ENCODE peak calls at places on chromosomes 13 and 19, in nine cellular contexts. D, L, H, U, Q, K, O, W and N are unnamed samples. For H3K9me3, the result is how much of the 10 kb centered on the place peaks cover.

GRCh38 chr19:32866564-32867265 is 2.9 kb downstream of the SLC7A9 start:
- DNase-seq in K (no peak), H (no peak), D (no peak), Q (no peak), O (no peak), W (no peak), U (no peak), L (no peak), N (no peak)

GRCh38 chr13:112655898-112656297 is 33.9 kb upstream of the ATP11A start:
- DNase-seq in U (no peak), Q (no peak), K (no peak), O (no peak), W (no peak), L (no peak), D (no peak), H (no peak), N (no peak)

GRCh38 chr13:72194531-72194930 is 327.5 kb upstream of the DACH1 start:
- DNase-seq in U (no peak), W (no peak), L (no peak), Q (no peak), H (peak), K (no peak), O (no peak), D (no peak), N (no peak)

GRCh38 chr19:13329766-13330165 is 176.5 kb downstream of the CACNA1A start:
- DNase-seq in H (no peak), Q (no peak), K (no peak), W (no peak), U (peak), D (no peak), L (no peak), O (no peak), N (no peak)

GRCh38 chr19:19461671-19462622 is 53.4 kb downstream of the TSSK6 start:
- DNase-seq in Q (no peak), W (peak), K (peak), H (peak), U (no peak), L (no peak), O (peak), D (peak), N (peak)

GRCh38 chr19:53600217-53600616 is 31.6 kb upstream of the DPRX start:
- DNase-seq in W (no peak), O (no peak), K (no peak), Q (no peak), L (no peak), U (no peak), H (no peak), D (no peak), N (no peak)

GRCh38 chr13:97279913-97280312 is 57.8 kb downstream of the MBNL2 start:
- DNase-seq in W (no peak), D (no peak), U (peak), L (no peak), Q (no peak), H (no peak), K (no peak), O (no peak), N (no peak)

GRCh38 chr19:46660601-46661019 is 372 bp downstream of the DACT3 start:
- DNase-seq in H (no peak), L (no peak), Q (no peak), O (peak), D (no peak), K (no peak), U (no peak), W (no peak), N (peak)

GRCh38 chr13:112510987-112511715 is 76.8 kb downstream of the TUBGCP3 start:
- DNase-seq in Q (no peak), L (no peak), W (no peak), O (no peak), K (no peak), D (no peak), U (no peak), H (no peak), N (no peak)

GRCh38 chr19:23286477-23286876 is 36.3 kb upstream of the ZNF724 start:
- DNase-seq in D (peak), Q (no peak), L (no peak), W (no peak), U (no peak), K (no peak), O (no peak), H (no peak), N (no peak)

GRCh38 chr13:32051156-32051555 is 19.6 kb downstream of the FRY start:
- DNase-seq in D (no peak), W (no peak), Q (no peak), K (no peak), O (no peak), L (no peak), U (no peak), H (no peak), N (no peak)

GRCh38 chr19:38676023-38676877 is 28.8 kb downstream of the ACTN4 start:
- DNase-seq in Q (no peak), U (peak), D (no peak), H (peak), W (no peak), L (no peak), O (no peak), K (no peak), N (no peak)
- TF ChIP-seq POLR2A in Q (no peak), U (no peak), D (no peak), H (no peak), W (no peak), L (no peak), O (no peak), K (no peak), N (no peak)

GRCh38 chr19:9531933-9532332 is 6.5 kb downstream of the ZNF426 start:
- DNase-seq in W (no peak), L (no peak), H (no peak), D (no peak), U (peak), K (no peak), O (no peak), Q (no peak), N (no peak)
- H3K9me3 ChIP-seq in W (half or more), L (under half), H (under half), D (half or more), U (half or more), K (under half), O (half or more), Q (under half), N (half or more)

GRCh38 chr13:79711631-79712030 is 230.7 kb downstream of the NDFIP2 start:
- DNase-seq in U (no peak), O (no peak), D (no peak), Q (no peak), L (no peak), K (no peak), W (no peak), H (no peak), N (no peak)
- H3K27ac ChIP-seq in U (no peak), O (no peak), D (no peak), Q (no peak), L (no peak), K (no peak), W (no peak), H (no peak), N (no peak)

DNA sequence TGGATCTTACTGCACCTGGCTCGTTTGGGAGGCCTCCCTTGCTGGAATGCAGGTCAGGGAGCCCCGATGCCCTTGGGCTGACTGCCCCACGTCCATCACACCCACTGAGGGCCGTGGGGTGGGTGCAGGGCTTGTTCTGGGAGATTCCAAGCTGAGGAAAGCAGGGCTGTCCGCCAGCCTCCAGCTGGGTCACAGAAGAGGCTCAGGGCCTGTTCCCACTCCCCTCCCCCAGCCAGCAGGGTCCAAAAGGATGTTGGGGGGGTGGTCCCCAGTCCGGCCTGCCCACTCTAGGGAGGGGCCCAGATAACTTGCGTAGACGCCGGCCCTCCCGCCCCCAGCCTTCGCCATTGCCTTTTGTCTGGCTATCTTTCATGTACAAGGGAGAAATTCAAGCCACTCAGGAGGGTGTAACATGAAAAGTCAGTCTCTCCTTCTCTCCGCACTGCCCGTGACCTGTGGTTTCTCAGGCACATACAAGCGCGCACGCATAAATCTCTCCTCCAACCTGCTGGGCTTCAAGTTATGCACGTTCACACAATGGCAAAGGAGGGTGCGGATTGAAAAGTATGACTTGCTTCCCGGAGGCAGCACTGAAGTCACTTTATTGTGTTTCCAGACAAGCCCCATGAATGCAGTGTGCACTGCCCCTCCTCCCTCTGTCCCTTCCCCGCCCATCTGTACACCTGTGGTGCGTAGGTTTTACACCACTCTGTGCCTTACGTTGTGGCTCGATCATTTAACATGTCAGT is 20.2 kb downstream of the CARM1 start:
- DNase-seq in L (no peak), O (no peak), Q (no peak), H (peak), W (no peak), K (no peak), U (no peak), D (no peak), N (no peak)
- TF ChIP-seq POLR2A in L (no peak), O (no peak), Q (no peak), H (no peak), W (no peak), K (no peak), U (no peak), D (no peak), N (peak)

GRCh38 chr13:84032116-84032515 is 149.8 kb upstream of the SLITRK1 start:
- DNase-seq in O (no peak), Q (no peak), H (no peak), W (no peak), D (no peak), K (no peak), U (no peak), L (no peak), N (no peak)

GRCh38 chr13:84037937-84038464 is 155.7 kb upstream of the SLITRK1 start:
- DNase-seq in K (no peak), U (no peak), L (no peak), D (no peak), Q (no peak), H (no peak), W (no peak), O (no peak), N (no peak)
- H3K9me3 ChIP-seq in K (under half), U (under half), L (under half), D (under half), Q (under half), H (under half), W (under half), O (under half), N (under half)

DNA sequence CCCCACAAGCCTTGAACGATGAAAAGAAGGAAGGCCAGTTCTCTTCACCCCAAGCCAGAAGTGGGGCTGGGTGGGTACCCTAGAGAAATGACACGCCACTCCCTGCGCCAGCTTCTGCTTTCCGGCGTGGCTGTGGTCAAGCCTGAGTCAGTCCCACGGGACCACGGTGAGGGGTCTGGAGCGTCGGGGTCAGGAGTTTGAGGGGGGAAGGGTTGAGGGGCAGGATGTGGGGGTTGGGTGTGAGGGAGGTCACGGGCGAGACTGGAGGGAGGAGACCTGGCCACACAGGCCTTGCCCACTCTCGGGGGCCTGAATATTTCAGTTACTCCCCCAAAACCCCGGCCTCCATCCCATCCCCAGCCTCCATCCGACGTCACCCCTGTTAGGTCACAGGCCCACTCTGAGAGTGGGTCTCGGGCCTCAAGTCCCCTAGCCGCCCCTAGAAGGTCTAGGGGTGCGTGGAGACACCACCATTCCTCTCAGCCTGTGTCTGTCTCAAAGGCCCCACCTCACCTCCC is 500 bp upstream of the IFI30 start:
- DNase-seq in U (no peak), D (no peak), W (peak), H (no peak), O (no peak), L (peak), Q (no peak), K (no peak), N (peak)
- H3K27ac ChIP-seq in U (no peak), D (no peak), W (peak), H (peak), O (peak), L (peak), Q (peak), K (no peak), N (peak)

GRCh38 chr13:44767257-44767656 is 191.1 kb upstream of the TSC22D1 start:
- DNase-seq in O (no peak), K (no peak), W (no peak), H (no peak), D (no peak), L (no peak), U (no peak), Q (no peak), N (no peak)
- TF ChIP-seq POLR2A in O (no peak), K (no peak), W (no peak), H (no peak), D (no peak), L (no peak), U (no peak), Q (no peak), N (no peak)